ENCODE peak calls at places on chromosomes 12 and 14, in nine cellular contexts. One of them, this sample, is unnamed.

GRCh38 chr14:34052658-34053014 is 101.8 kb upstream of the EGLN3 start:
- DNase-seq in A172: peak
- DNase-seq in pulmonary artery endothelial cell: no peak
- DNase-seq in SW 1271: no peak
- DNase-seq in transverse colon: no peak
- DNase-seq in HuH-7.5: no peak
- DNase-seq in activated CD8-positive, alpha-beta T cell treated with anti-CD3 and anti-CD28 coated beads, Interleukin-2, amount 10 ng/mL, durations not matched to agents 7 days and 5 days: no peak
- DNase-seq in BJ: no peak
- DNase-seq in activated CD4-positive, alpha-beta T cell treated with anti-CD3 and anti-CD28 coated beads, Interleukin-2, amount 10 ng/mL, durations not matched to agents 7 days and 5 days: no peak
- DNase-seq in this sample: peak

GRCh38 chr14:37623552-37623951 is 28.1 kb downstream of the TTC6 start:
- DNase-seq in transverse colon: no peak
- DNase-seq in pulmonary artery endothelial cell: peak
- DNase-seq in A172: peak
- DNase-seq in activated CD4-positive, alpha-beta T cell treated with anti-CD3 and anti-CD28 coated beads, Interleukin-2, amount 10 ng/mL, durations not matched to agents 7 days and 5 days: no peak
- DNase-seq in activated CD8-positive, alpha-beta T cell treated with anti-CD3 and anti-CD28 coated beads, Interleukin-2, amount 10 ng/mL, durations not matched to agents 7 days and 5 days: no peak
- DNase-seq in SW 1271: no peak
- DNase-seq in BJ: peak
- DNase-seq in HuH-7.5: no peak
- DNase-seq in this sample: peak

GRCh38 chr14:70096866-70097265 is 91.9 kb downstream of the SLC8A3 start:
- DNase-seq in SW 1271: no peak
- DNase-seq in transverse colon: no peak
- DNase-seq in activated CD8-positive, alpha-beta T cell treated with anti-CD3 and anti-CD28 coated beads, Interleukin-2, amount 10 ng/mL, durations not matched to agents 7 days and 5 days: no peak
- DNase-seq in pulmonary artery endothelial cell: no peak
- DNase-seq in BJ: no peak
- DNase-seq in activated CD4-positive, alpha-beta T cell treated with anti-CD3 and anti-CD28 coated beads, Interleukin-2, amount 10 ng/mL, durations not matched to agents 7 days and 5 days: no peak
- DNase-seq in HuH-7.5: no peak
- DNase-seq in A172: no peak
- DNase-seq in this sample: peak

GRCh38 chr12:52168019-52168717 is 23.6 kb downstream of the KRT80 start:
- DNase-seq in transverse colon: peak
- DNase-seq in HuH-7.5: no peak
- DNase-seq in BJ: no peak
- DNase-seq in pulmonary artery endothelial cell: no peak
- DNase-seq in SW 1271: no peak
- DNase-seq in activated CD4-positive, alpha-beta T cell treated with anti-CD3 and anti-CD28 coated beads, Interleukin-2, amount 10 ng/mL, durations not matched to agents 7 days and 5 days: no peak
- DNase-seq in A172: peak
- DNase-seq in activated CD8-positive, alpha-beta T cell treated with anti-CD3 and anti-CD28 coated beads, Interleukin-2, amount 10 ng/mL, durations not matched to agents 7 days and 5 days: no peak
- DNase-seq in this sample: peak

GRCh38 chr12:49911213-49911605 is 7.5 kb upstream of the FAIM2 start:
- DNase-seq in A172: no peak
- DNase-seq in HuH-7.5: no peak
- DNase-seq in activated CD4-positive, alpha-beta T cell treated with anti-CD3 and anti-CD28 coated beads, Interleukin-2, amount 10 ng/mL, durations not matched to agents 7 days and 5 days: no peak
- DNase-seq in BJ: no peak
- DNase-seq in transverse colon: no peak
- DNase-seq in pulmonary artery endothelial cell: no peak
- DNase-seq in activated CD8-positive, alpha-beta T cell treated with anti-CD3 and anti-CD28 coated beads, Interleukin-2, amount 10 ng/mL, durations not matched to agents 7 days and 5 days: no peak
- DNase-seq in SW 1271: no peak
- DNase-seq in this sample: no peak

GRCh38 chr14:30998100-30998706 is 27.2 kb upstream of the AP4S1 start:
- DNase-seq in HuH-7.5: no peak
- DNase-seq in SW 1271: no peak
- DNase-seq in BJ: no peak
- DNase-seq in activated CD8-positive, alpha-beta T cell treated with anti-CD3 and anti-CD28 coated beads, Interleukin-2, amount 10 ng/mL, durations not matched to agents 7 days and 5 days: no peak
- DNase-seq in activated CD4-positive, alpha-beta T cell treated with anti-CD3 and anti-CD28 coated beads, Interleukin-2, amount 10 ng/mL, durations not matched to agents 7 days and 5 days: no peak
- DNase-seq in A172: no peak
- DNase-seq in pulmonary artery endothelial cell: no peak
- DNase-seq in transverse colon: no peak
- DNase-seq in this sample: no peak

GRCh38 chr12:1579626-1580025 is 14.8 kb downstream of the FBXL14 start:
- DNase-seq in BJ: no peak
- DNase-seq in transverse colon: no peak
- DNase-seq in pulmonary artery endothelial cell: no peak
- DNase-seq in activated CD8-positive, alpha-beta T cell treated with anti-CD3 and anti-CD28 coated beads, Interleukin-2, amount 10 ng/mL, durations not matched to agents 7 days and 5 days: no peak
- DNase-seq in HuH-7.5: no peak
- DNase-seq in activated CD4-positive, alpha-beta T cell treated with anti-CD3 and anti-CD28 coated beads, Interleukin-2, amount 10 ng/mL, durations not matched to agents 7 days and 5 days: no peak
- DNase-seq in A172: no peak
- DNase-seq in SW 1271: no peak
- DNase-seq in this sample: no peak

GRCh38 chr14:73269729-73270651 is 32.7 kb downstream of the PAPLN start:
- DNase-seq in BJ: no peak
- DNase-seq in pulmonary artery endothelial cell: no peak
- DNase-seq in activated CD4-positive, alpha-beta T cell treated with anti-CD3 and anti-CD28 coated beads, Interleukin-2, amount 10 ng/mL, durations not matched to agents 7 days and 5 days: no peak
- DNase-seq in transverse colon: peak
- DNase-seq in HuH-7.5: no peak
- DNase-seq in SW 1271: no peak
- DNase-seq in A172: no peak
- DNase-seq in activated CD8-positive, alpha-beta T cell treated with anti-CD3 and anti-CD28 coated beads, Interleukin-2, amount 10 ng/mL, durations not matched to agents 7 days and 5 days: no peak
- DNase-seq in this sample: no peak

GRCh38 chr12:49789992-49790391 is 38.2 kb downstream of the NCKAP5L start:
- DNase-seq in A172: no peak
- DNase-seq in BJ: no peak
- DNase-seq in SW 1271: no peak
- DNase-seq in activated CD8-positive, alpha-beta T cell treated with anti-CD3 and anti-CD28 coated beads, Interleukin-2, amount 10 ng/mL, durations not matched to agents 7 days and 5 days: no peak
- DNase-seq in pulmonary artery endothelial cell: no peak
- DNase-seq in activated CD4-positive, alpha-beta T cell treated with anti-CD3 and anti-CD28 coated beads, Interleukin-2, amount 10 ng/mL, durations not matched to agents 7 days and 5 days: no peak
- DNase-seq in transverse colon: no peak
- DNase-seq in HuH-7.5: no peak
- DNase-seq in this sample: no peak

GRCh38 chr12:49491823-49492222 is 47.0 kb upstream of the KCNH3 start:
- DNase-seq in activated CD8-positive, alpha-beta T cell treated with anti-CD3 and anti-CD28 coated beads, Interleukin-2, amount 10 ng/mL, durations not matched to agents 7 days and 5 days: no peak
- DNase-seq in SW 1271: no peak
- DNase-seq in HuH-7.5: no peak
- DNase-seq in activated CD4-positive, alpha-beta T cell treated with anti-CD3 and anti-CD28 coated beads, Interleukin-2, amount 10 ng/mL, durations not matched to agents 7 days and 5 days: no peak
- DNase-seq in pulmonary artery endothelial cell: no peak
- DNase-seq in transverse colon: no peak
- DNase-seq in A172: no peak
- DNase-seq in BJ: no peak
- DNase-seq in this sample: no peak

GRCh38 chr12:62006076-62006732 is 254.0 kb upstream of the USP15 start:
- DNase-seq in activated CD8-positive, alpha-beta T cell treated with anti-CD3 and anti-CD28 coated beads, Interleukin-2, amount 10 ng/mL, durations not matched to agents 7 days and 5 days: peak
- DNase-seq in activated CD4-positive, alpha-beta T cell treated with anti-CD3 and anti-CD28 coated beads, Interleukin-2, amount 10 ng/mL, durations not matched to agents 7 days and 5 days: peak
- DNase-seq in SW 1271: peak
- DNase-seq in pulmonary artery endothelial cell: peak
- DNase-seq in HuH-7.5: peak
- DNase-seq in A172: peak
- DNase-seq in transverse colon: no peak
- DNase-seq in BJ: no peak
- DNase-seq in this sample: no peak

GRCh38 chr12:22729898-22730443 is 105.0 kb downstream of the ETNK1 start:
- DNase-seq in BJ: peak
- DNase-seq in pulmonary artery endothelial cell: no peak
- DNase-seq in activated CD4-positive, alpha-beta T cell treated with anti-CD3 and anti-CD28 coated beads, Interleukin-2, amount 10 ng/mL, durations not matched to agents 7 days and 5 days: no peak
- DNase-seq in A172: peak
- DNase-seq in SW 1271: no peak
- DNase-seq in transverse colon: no peak
- DNase-seq in HuH-7.5: no peak
- DNase-seq in activated CD8-positive, alpha-beta T cell treated with anti-CD3 and anti-CD28 coated beads, Interleukin-2, amount 10 ng/mL, durations not matched to agents 7 days and 5 days: no peak
- DNase-seq in this sample: no peak

GRCh38 chr12:48788852-48789775 is at the start of gene ADCY6:
- DNase-seq in A172: peak
- DNase-seq in BJ: no peak
- DNase-seq in pulmonary artery endothelial cell: peak
- DNase-seq in transverse colon: peak
- DNase-seq in HuH-7.5: peak
- DNase-seq in activated CD8-positive, alpha-beta T cell treated with anti-CD3 and anti-CD28 coated beads, Interleukin-2, amount 10 ng/mL, durations not matched to agents 7 days and 5 days: no peak
- DNase-seq in SW 1271: peak
- DNase-seq in activated CD4-positive, alpha-beta T cell treated with anti-CD3 and anti-CD28 coated beads, Interleukin-2, amount 10 ng/mL, durations not matched to agents 7 days and 5 days: no peak
- DNase-seq in this sample: peak

GRCh38 chr14:74587363-74587707 is 24.7 kb downstream of the LTBP2 start:
- DNase-seq in A172: no peak
- DNase-seq in BJ: no peak
- DNase-seq in transverse colon: no peak
- DNase-seq in activated CD4-positive, alpha-beta T cell treated with anti-CD3 and anti-CD28 coated beads, Interleukin-2, amount 10 ng/mL, durations not matched to agents 7 days and 5 days: no peak
- DNase-seq in SW 1271: no peak
- DNase-seq in activated CD8-positive, alpha-beta T cell treated with anti-CD3 and anti-CD28 coated beads, Interleukin-2, amount 10 ng/mL, durations not matched to agents 7 days and 5 days: no peak
- DNase-seq in pulmonary artery endothelial cell: no peak
- DNase-seq in HuH-7.5: no peak
- DNase-seq in this sample: no peak

GRCh38 chr14:29710015-29710414 is 217.6 kb downstream of the PRKD1 start:
- DNase-seq in activated CD4-positive, alpha-beta T cell treated with anti-CD3 and anti-CD28 coated beads, Interleukin-2, amount 10 ng/mL, durations not matched to agents 7 days and 5 days: no peak
- DNase-seq in HuH-7.5: peak
- DNase-seq in activated CD8-positive, alpha-beta T cell treated with anti-CD3 and anti-CD28 coated beads, Interleukin-2, amount 10 ng/mL, durations not matched to agents 7 days and 5 days: no peak
- DNase-seq in SW 1271: no peak
- DNase-seq in BJ: no peak
- DNase-seq in transverse colon: no peak
- DNase-seq in A172: no peak
- DNase-seq in pulmonary artery endothelial cell: no peak
- DNase-seq in this sample: no peak

GRCh38 chr14:100328495-100329163 is 5.5 kb downstream of the SLC25A47 start:
- DNase-seq in activated CD8-positive, alpha-beta T cell treated with anti-CD3 and anti-CD28 coated beads, Interleukin-2, amount 10 ng/mL, durations not matched to agents 7 days and 5 days: no peak
- DNase-seq in BJ: no peak
- DNase-seq in SW 1271: no peak
- DNase-seq in activated CD4-positive, alpha-beta T cell treated with anti-CD3 and anti-CD28 coated beads, Interleukin-2, amount 10 ng/mL, durations not matched to agents 7 days and 5 days: no peak
- DNase-seq in transverse colon: peak
- DNase-seq in pulmonary artery endothelial cell: no peak
- DNase-seq in A172: no peak
- DNase-seq in HuH-7.5: no peak
- DNase-seq in this sample: no peak

GRCh38 chr14:102929349-102930137 is 7.1 kb downstream of the AMN start:
- DNase-seq in A172: no peak
- DNase-seq in activated CD8-positive, alpha-beta T cell treated with anti-CD3 and anti-CD28 coated beads, Interleukin-2, amount 10 ng/mL, durations not matched to agents 7 days and 5 days: no peak
- DNase-seq in pulmonary artery endothelial cell: no peak
- DNase-seq in activated CD4-positive, alpha-beta T cell treated with anti-CD3 and anti-CD28 coated beads, Interleukin-2, amount 10 ng/mL, durations not matched to agents 7 days and 5 days: no peak
- DNase-seq in SW 1271: no peak
- DNase-seq in BJ: no peak
- DNase-seq in HuH-7.5: no peak
- DNase-seq in transverse colon: peak
- DNase-seq in this sample: no peak

GRCh38 chr14:103679351-103679750 is 35.9 kb downstream of the XRCC3 start:
- DNase-seq in BJ: no peak
- DNase-seq in HuH-7.5: no peak
- DNase-seq in transverse colon: peak
- DNase-seq in pulmonary artery endothelial cell: no peak
- DNase-seq in activated CD4-positive, alpha-beta T cell treated with anti-CD3 and anti-CD28 coated beads, Interleukin-2, amount 10 ng/mL, durations not matched to agents 7 days and 5 days: peak
- DNase-seq in SW 1271: no peak
- DNase-seq in A172: peak
- DNase-seq in activated CD8-positive, alpha-beta T cell treated with anti-CD3 and anti-CD28 coated beads, Interleukin-2, amount 10 ng/mL, durations not matched to agents 7 days and 5 days: peak
- DNase-seq in this sample: no peak

GRCh38 chr14:72049462-72049861 is 117.2 kb downstream of the RGS6 start:
- DNase-seq in activated CD4-positive, alpha-beta T cell treated with anti-CD3 and anti-CD28 coated beads, Interleukin-2, amount 10 ng/mL, durations not matched to agents 7 days and 5 days: no peak
- DNase-seq in A172: peak
- DNase-seq in pulmonary artery endothelial cell: no peak
- DNase-seq in HuH-7.5: no peak
- DNase-seq in transverse colon: no peak
- DNase-seq in activated CD8-positive, alpha-beta T cell treated with anti-CD3 and anti-CD28 coated beads, Interleukin-2, amount 10 ng/mL, durations not matched to agents 7 days and 5 days: no peak
- DNase-seq in SW 1271: no peak
- DNase-seq in BJ: no peak
- DNase-seq in this sample: peak

GRCh38 chr12:115212356-115212755 is 528.4 kb upstream of the TBX3 start:
- DNase-seq in transverse colon: no peak
- DNase-seq in HuH-7.5: no peak
- DNase-seq in activated CD4-positive, alpha-beta T cell treated with anti-CD3 and anti-CD28 coated beads, Interleukin-2, amount 10 ng/mL, durations not matched to agents 7 days and 5 days: no peak
- DNase-seq in A172: no peak
- DNase-seq in pulmonary artery endothelial cell: no peak
- DNase-seq in SW 1271: no peak
- DNase-seq in activated CD8-positive, alpha-beta T cell treated with anti-CD3 and anti-CD28 coated beads, Interleukin-2, amount 10 ng/mL, durations not matched to agents 7 days and 5 days: no peak
- DNase-seq in BJ: no peak
- DNase-seq in this sample: no peak